ENCODE peak calls at places on chromosomes 1 and 21, in seven cellular contexts. One of them, this sample, is unnamed.

GRCh38 chr1:8517579-8518489 is 199.9 kb downstream of the SLC45A1 start:
- DNase-seq in HL-60: no peak
- DNase-seq in Calu3: no peak
- DNase-seq in OCI-LY7: no peak
- DNase-seq in astrocyte: no peak
- DNase-seq in GM13977: no peak
- DNase-seq in mesothelial cell of epicardium: no peak
- DNase-seq in this sample: no peak

GRCh38 chr1:108200627-108201106 is 524 bp upstream of the SLC25A24 start:
- DNase-seq in HL-60: peak
- DNase-seq in Calu3: peak
- DNase-seq in OCI-LY7: peak
- DNase-seq in astrocyte: peak
- DNase-seq in GM13977: peak
- DNase-seq in mesothelial cell of epicardium: no peak
- DNase-seq in this sample: peak

GRCh38 chr1:156145622-156146005 is 7.8 kb upstream of the SEMA4A start:
- DNase-seq in HL-60: no peak
- DNase-seq in Calu3: no peak
- DNase-seq in OCI-LY7: no peak
- DNase-seq in astrocyte: no peak
- DNase-seq in GM13977: no peak
- DNase-seq in mesothelial cell of epicardium: no peak
- DNase-seq in this sample: no peak

GRCh38 chr1:248914982-248915381 is 8.9 kb downstream of the PGBD2 start:
- DNase-seq in HL-60: no peak
- DNase-seq in Calu3: no peak
- DNase-seq in OCI-LY7: no peak
- DNase-seq in astrocyte: no peak
- DNase-seq in GM13977: no peak
- DNase-seq in mesothelial cell of epicardium: no peak
- DNase-seq in this sample: no peak

GRCh38 chr1:23166854-23167253 is 1.8 kb downstream of the LUZP1 start:
- DNase-seq in HL-60: no peak
- DNase-seq in Calu3: no peak
- DNase-seq in OCI-LY7: no peak
- DNase-seq in astrocyte: no peak
- DNase-seq in GM13977: no peak
- DNase-seq in mesothelial cell of epicardium: no peak
- DNase-seq in this sample: no peak

GRCh38 chr21:32772281-32773047 is 909 bp upstream of the PAXBP1 start:
- DNase-seq in HL-60: peak
- DNase-seq in Calu3: peak
- DNase-seq in OCI-LY7: peak
- DNase-seq in astrocyte: peak
- DNase-seq in GM13977: peak
- DNase-seq in mesothelial cell of epicardium: no peak
- DNase-seq in this sample: no peak

GRCh38 chr1:39754026-39754569 is 15.4 kb downstream of the PPIE start:
- DNase-seq in HL-60: no peak
- DNase-seq in Calu3: no peak
- DNase-seq in OCI-LY7: no peak
- DNase-seq in astrocyte: no peak
- DNase-seq in GM13977: no peak
- DNase-seq in mesothelial cell of epicardium: no peak
- DNase-seq in this sample: no peak

GRCh38 chr1:68495532-68495931 is 1.4 kb downstream of the DEPDC1 start:
- DNase-seq in HL-60: no peak
- DNase-seq in Calu3: no peak
- DNase-seq in OCI-LY7: no peak
- DNase-seq in astrocyte: no peak
- DNase-seq in GM13977: peak
- DNase-seq in mesothelial cell of epicardium: no peak
- DNase-seq in this sample: no peak

GRCh38 chr21:42652527-42653491 is 612 bp upstream of the PDE9A start:
- DNase-seq in HL-60: no peak
- DNase-seq in Calu3: peak
- DNase-seq in OCI-LY7: no peak
- DNase-seq in astrocyte: no peak
- DNase-seq in GM13977: peak
- DNase-seq in mesothelial cell of epicardium: no peak
- DNase-seq in this sample: peak

GRCh38 chr1:7042322-7043231 is 257.3 kb downstream of the CAMTA1 start:
- DNase-seq in HL-60: no peak
- DNase-seq in Calu3: no peak
- DNase-seq in OCI-LY7: peak
- DNase-seq in astrocyte: peak
- DNase-seq in GM13977: peak
- DNase-seq in mesothelial cell of epicardium: no peak
- DNase-seq in this sample: no peak

GRCh38 chr21:46301759-46302158 is 15.6 kb downstream of the YBEY start:
- DNase-seq in HL-60: no peak
- DNase-seq in Calu3: no peak
- DNase-seq in OCI-LY7: no peak
- DNase-seq in astrocyte: no peak
- DNase-seq in GM13977: no peak
- DNase-seq in mesothelial cell of epicardium: no peak
- DNase-seq in this sample: no peak

GRCh38 chr1:100794719-100795645 is 75.4 kb downstream of the VCAM1 start:
- DNase-seq in HL-60: no peak
- DNase-seq in Calu3: no peak
- DNase-seq in OCI-LY7: no peak
- DNase-seq in astrocyte: peak
- DNase-seq in GM13977: no peak
- DNase-seq in mesothelial cell of epicardium: no peak
- DNase-seq in this sample: no peak

GRCh38 chr21:26506951-26507350 is 66.1 kb downstream of the CYYR1 start:
- DNase-seq in HL-60: no peak
- DNase-seq in Calu3: no peak
- DNase-seq in OCI-LY7: no peak
- DNase-seq in astrocyte: peak
- DNase-seq in GM13977: no peak
- DNase-seq in mesothelial cell of epicardium: no peak
- DNase-seq in this sample: no peak

GRCh38 chr1:6601865-6602668 is 602 bp downstream of the KLHL21 start:
- DNase-seq in HL-60: no peak
- DNase-seq in Calu3: peak
- DNase-seq in OCI-LY7: no peak
- DNase-seq in astrocyte: peak
- DNase-seq in GM13977: peak
- DNase-seq in mesothelial cell of epicardium: no peak
- DNase-seq in this sample: no peak

GRCh38 chr1:203520315-203520714 is 26.4 kb downstream of the OPTC start:
- DNase-seq in HL-60: peak
- DNase-seq in Calu3: no peak
- DNase-seq in OCI-LY7: no peak
- DNase-seq in astrocyte: no peak
- DNase-seq in GM13977: no peak
- DNase-seq in mesothelial cell of epicardium: no peak
- DNase-seq in this sample: no peak

GRCh38 chr1:67552336-67552759 is 122.1 kb upstream of the SERBP1 start:
- DNase-seq in HL-60: no peak
- DNase-seq in Calu3: peak
- DNase-seq in OCI-LY7: no peak
- DNase-seq in astrocyte: no peak
- DNase-seq in GM13977: no peak
- DNase-seq in mesothelial cell of epicardium: no peak
- DNase-seq in this sample: no peak

GRCh38 chr1:64163972-64164371 is 39.5 kb upstream of the UBE2U start:
- DNase-seq in HL-60: no peak
- DNase-seq in Calu3: no peak
- DNase-seq in OCI-LY7: no peak
- DNase-seq in astrocyte: peak
- DNase-seq in GM13977: no peak
- DNase-seq in mesothelial cell of epicardium: no peak
- DNase-seq in this sample: no peak
- TF ChIP-seq CTCF in HL-60: no peak
- TF ChIP-seq CTCF in Calu3: peak
- TF ChIP-seq CTCF in OCI-LY7: peak
- TF ChIP-seq CTCF in astrocyte: peak
- TF ChIP-seq CTCF in GM13977: no peak
- TF ChIP-seq CTCF in mesothelial cell of epicardium: no peak
- TF ChIP-seq CTCF in this sample: peak

DNA sequence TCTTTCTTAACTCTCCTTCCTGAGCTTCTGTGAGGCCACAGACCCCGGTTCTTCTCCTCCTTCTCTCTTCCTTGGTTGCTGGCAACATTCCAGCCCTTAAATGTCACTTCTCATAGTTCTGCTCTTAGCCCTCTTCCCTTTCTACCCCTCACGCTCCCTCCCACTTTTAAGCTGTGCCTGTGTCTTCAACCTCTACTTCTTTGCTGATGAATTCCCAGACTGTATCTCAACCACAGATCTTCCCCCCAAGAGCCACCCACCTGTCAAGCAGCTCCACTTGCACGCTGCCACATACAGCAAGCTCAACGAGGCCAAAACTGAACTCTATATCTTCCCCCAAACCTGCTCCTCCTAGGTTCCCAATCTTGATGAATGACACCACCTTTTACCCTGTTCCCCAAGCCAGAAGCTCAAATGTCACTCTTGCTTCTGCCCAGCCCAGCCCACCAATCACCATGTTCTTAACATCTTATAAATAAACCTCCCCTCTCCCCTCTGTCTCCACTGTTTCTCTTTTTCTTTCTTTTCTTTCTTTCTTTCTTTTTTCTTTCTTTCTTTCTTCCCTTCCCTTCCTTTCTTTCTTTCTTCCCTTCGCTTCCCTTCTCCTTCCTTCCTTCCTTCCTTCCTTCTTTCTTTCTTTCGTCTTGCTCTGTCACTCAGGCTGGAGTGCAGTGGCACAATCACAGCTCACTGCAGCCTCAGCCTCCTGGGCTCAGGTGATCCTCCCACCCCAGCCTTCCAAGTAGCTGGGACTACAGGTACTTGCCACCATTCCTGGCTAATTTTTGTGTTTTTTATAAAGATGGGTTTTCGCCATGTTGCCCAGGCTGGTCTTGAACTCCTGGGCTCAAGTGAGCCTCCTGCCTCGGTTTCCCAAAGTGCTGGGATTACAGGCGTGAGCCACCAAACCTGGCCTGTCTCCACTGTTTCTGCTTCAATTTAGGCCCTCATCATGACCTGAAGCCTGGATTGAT is 19.8 kb upstream of the PTP4A2 start:
- DNase-seq in HL-60: peak
- DNase-seq in Calu3: no peak
- DNase-seq in OCI-LY7: no peak
- DNase-seq in astrocyte: no peak
- DNase-seq in GM13977: peak
- DNase-seq in mesothelial cell of epicardium: no peak
- DNase-seq in this sample: no peak
- TF ChIP-seq CTCF in HL-60: no peak
- TF ChIP-seq CTCF in Calu3: no peak
- TF ChIP-seq CTCF in OCI-LY7: no peak
- TF ChIP-seq CTCF in astrocyte: no peak
- TF ChIP-seq CTCF in GM13977: no peak
- TF ChIP-seq CTCF in mesothelial cell of epicardium: no peak
- TF ChIP-seq CTCF in this sample: no peak

GRCh38 chr1:220841293-220841692 is 38.0 kb upstream of the HLX start:
- DNase-seq in HL-60: no peak
- DNase-seq in Calu3: no peak
- DNase-seq in OCI-LY7: no peak
- DNase-seq in astrocyte: no peak
- DNase-seq in GM13977: no peak
- DNase-seq in mesothelial cell of epicardium: no peak
- DNase-seq in this sample: no peak
- TF ChIP-seq CTCF in HL-60: no peak
- TF ChIP-seq CTCF in Calu3: no peak
- TF ChIP-seq CTCF in OCI-LY7: no peak
- TF ChIP-seq CTCF in astrocyte: no peak
- TF ChIP-seq CTCF in GM13977: no peak
- TF ChIP-seq CTCF in mesothelial cell of epicardium: no peak
- TF ChIP-seq CTCF in this sample: no peak

GRCh38 chr1:21268281-21269239 is 21.7 kb downstream of the ECE1 start:
- DNase-seq in HL-60: no peak
- DNase-seq in Calu3: peak
- DNase-seq in OCI-LY7: no peak
- DNase-seq in astrocyte: no peak
- DNase-seq in GM13977: no peak
- DNase-seq in mesothelial cell of epicardium: no peak
- DNase-seq in this sample: no peak
- TF ChIP-seq CTCF in HL-60: no peak
- TF ChIP-seq CTCF in Calu3: no peak
- TF ChIP-seq CTCF in OCI-LY7: no peak
- TF ChIP-seq CTCF in astrocyte: no peak
- TF ChIP-seq CTCF in GM13977: no peak
- TF ChIP-seq CTCF in mesothelial cell of epicardium: no peak
- TF ChIP-seq CTCF in this sample: no peak

DNA sequence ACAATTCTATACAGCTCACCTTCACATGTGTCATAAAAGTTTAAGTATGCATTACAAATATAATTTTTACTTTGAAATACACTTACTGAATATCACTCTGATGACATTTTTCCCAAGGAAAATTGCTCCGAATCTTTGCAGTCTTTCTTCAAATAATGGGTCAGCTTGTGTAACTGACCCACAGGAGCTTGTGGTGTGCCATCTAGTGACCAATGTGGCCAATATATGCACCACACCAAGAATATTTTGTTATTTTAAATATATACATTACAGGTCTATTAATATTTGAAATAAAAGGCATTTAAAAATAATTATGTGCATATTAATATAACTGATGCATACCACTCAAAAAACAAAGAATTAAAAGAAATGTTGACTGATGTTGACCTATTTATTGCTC is 271.4 kb downstream of the TBX15 start:
- DNase-seq in HL-60: no peak
- DNase-seq in Calu3: no peak
- DNase-seq in OCI-LY7: no peak
- DNase-seq in astrocyte: no peak
- DNase-seq in GM13977: no peak
- DNase-seq in mesothelial cell of epicardium: no peak
- DNase-seq in this sample: no peak
- TF ChIP-seq CTCF in HL-60: no peak
- TF ChIP-seq CTCF in Calu3: no peak
- TF ChIP-seq CTCF in OCI-LY7: no peak
- TF ChIP-seq CTCF in astrocyte: no peak
- TF ChIP-seq CTCF in GM13977: no peak
- TF ChIP-seq CTCF in mesothelial cell of epicardium: no peak
- TF ChIP-seq CTCF in this sample: no peak